ENCODE peak calls at places on chromosomes 13 and 19, in seven cellular contexts. I is AG10803; O is activated naive CD4-positive, alpha-beta T cell treated with anti-CD3 and anti-CD28 coated beads for 36 hours; E is GM12865; F is EH; X is stimulated activated effector memory CD8-positive, alpha-beta T cell treated with anti-CD3 and anti-CD28 coated beads, Interleukin-12 subunit alpha, Interleukin-12 subunit beta, amount 100 ng/mL, for 72 hours; K is GM23248. Q is an unnamed sample.

GRCh38 chr19:16660763-16661479 is at the start of gene TMEM38A:
- DNase-seq in I (no peak), O (peak), E (peak), F (peak), X (peak), K (peak), Q (peak)

GRCh38 chr19:37669336-37669963 is 14.2 kb upstream of the ZFP30 start:
- DNase-seq in I (no peak), O (no peak), E (no peak), F (peak), X (no peak), K (no peak), Q (no peak)

GRCh38 chr19:45881082-45881908 is 4.6 kb downstream of the IRF2BP1 start:
- DNase-seq in I (no peak), O (peak), E (no peak), F (no peak), X (no peak), K (no peak), Q (no peak)

GRCh38 chr19:14561832-14562351 is 10.0 kb downstream of the NDUFB7 start:
- DNase-seq in I (no peak), O (no peak), E (peak), F (no peak), X (no peak), K (no peak), Q (peak)

GRCh38 chr19:10812902-10813404 is 23.1 kb downstream of the TMED1 start:
- DNase-seq in I (peak), O (peak), E (no peak), F (peak), X (peak), K (peak), Q (no peak)

GRCh38 chr13:106587787-106588186 is 19.9 kb upstream of the ARGLU1 start:
- DNase-seq in I (no peak), O (no peak), E (no peak), F (no peak), X (no peak), K (no peak), Q (no peak)

GRCh38 chr13:108595416-108596257 is 33.8 kb upstream of the MYO16 start:
- DNase-seq in I (no peak), O (peak), E (peak), F (no peak), X (no peak), K (no peak), Q (no peak)

GRCh38 chr13:100254002-100254401 is 165.1 kb downstream of the PCCA start:
- DNase-seq in I (no peak), O (no peak), E (no peak), F (no peak), X (no peak), K (no peak), Q (no peak)

GRCh38 chr13:33230178-33230881 is 55.2 kb downstream of the STARD13 start:
- DNase-seq in I (peak), O (no peak), E (no peak), F (peak), X (no peak), K (peak), Q (no peak)

GRCh38 chr13:48294670-48295069 is 8.9 kb upstream of the RB1 start:
- DNase-seq in I (no peak), O (no peak), E (no peak), F (no peak), X (no peak), K (no peak), Q (no peak)

GRCh38 chr19:3014135-3014534 is 14.9 kb downstream of the TLE2 start:
- DNase-seq in I (no peak), O (no peak), E (no peak), F (no peak), X (no peak), K (no peak), Q (no peak)

GRCh38 chr19:19321143-19321577 is 531 bp downstream of the MAU2 start:
- DNase-seq in I (peak), O (peak), E (peak), F (peak), X (no peak), K (peak), Q (no peak)

GRCh38 chr19:43664008-43664407 is 6.0 kb downstream of the PLAUR start:
- DNase-seq in I (no peak), O (peak), E (peak), F (no peak), X (no peak), K (no peak), Q (no peak)

GRCh38 chr13:79281335-79281734 is 124.7 kb downstream of the RBM26 start:
- DNase-seq in I (no peak), O (no peak), E (no peak), F (no peak), X (no peak), K (no peak), Q (no peak)

GRCh38 chr13:48857576-48857975 is 118.1 kb upstream of the FNDC3A start:
- DNase-seq in I (no peak), O (no peak), E (no peak), F (no peak), X (no peak), K (no peak), Q (no peak)

GRCh38 chr19:2040647-2041435 is 10.2 kb downstream of the MKNK2 start:
- DNase-seq in I (no peak), O (no peak), E (peak), F (no peak), X (no peak), K (no peak), Q (no peak)

GRCh38 chr13:89082623-89083022 is 1411.5 kb downstream of the SLITRK5 start:
- DNase-seq in I (no peak), O (no peak), E (no peak), F (no peak), X (no peak), K (no peak), Q (no peak)

GRCh38 chr13:106139407-106139806 is 396.1 kb downstream of the EFNB2 start:
- DNase-seq in I (no peak), O (no peak), E (no peak), F (no peak), X (no peak), K (no peak), Q (no peak)

GRCh38 chr13:44058586-44059238 is 179.0 kb downstream of the LACC1 start:
- DNase-seq in I (no peak), O (no peak), E (no peak), F (peak), X (no peak), K (no peak), Q (no peak)

GRCh38 chr13:37306778-37307544 is 201.5 kb upstream of the CSNK1A1L start:
- DNase-seq in I (peak), O (no peak), E (no peak), F (peak), X (no peak), K (peak), Q (no peak)

Q was measured in GM20000.